ENCODE peak calls at places on chromosomes 13 and 19, in four cellular contexts. One of them, this sample, is unnamed.

GRCh38 chr19:36139473-36140288 is at the start of gene CAPNS1:
- DNase-seq in ovary: peak
- DNase-seq in IMR-90: peak
- DNase-seq in heart left ventricle: peak
- DNase-seq in this sample: peak

GRCh38 chr19:28396259-28396940 is 816.6 kb downstream of the UQCRFS1 start:
- DNase-seq in ovary: no peak
- DNase-seq in IMR-90: no peak
- DNase-seq in heart left ventricle: no peak
- DNase-seq in this sample: no peak

GRCh38 chr13:91101436-91101835 is 246.1 kb upstream of the MIR17HG start:
- DNase-seq in ovary: no peak
- DNase-seq in IMR-90: no peak
- DNase-seq in heart left ventricle: no peak
- DNase-seq in this sample: no peak

GRCh38 chr19:43984687-43985000 is 656 bp downstream of the ZNF155 start:
- DNase-seq in ovary: peak
- DNase-seq in IMR-90: no peak
- DNase-seq in heart left ventricle: peak
- DNase-seq in this sample: no peak

GRCh38 chr19:45472557-45473365 is 5.0 kb downstream of the FOSB start:
- DNase-seq in ovary: no peak
- DNase-seq in IMR-90: no peak
- DNase-seq in heart left ventricle: no peak
- DNase-seq in this sample: no peak

GRCh38 chr19:952680-953500 is 27.1 kb downstream of the ARID3A start:
- DNase-seq in ovary: no peak
- DNase-seq in IMR-90: no peak
- DNase-seq in heart left ventricle: no peak
- DNase-seq in this sample: no peak

GRCh38 chr19:17950310-17951150 is 16.4 kb upstream of the KCNN1 start:
- DNase-seq in ovary: peak
- DNase-seq in IMR-90: no peak
- DNase-seq in heart left ventricle: no peak
- DNase-seq in this sample: no peak

GRCh38 chr13:20185657-20186056 is 7.1 kb downstream of the GJB2 start:
- DNase-seq in ovary: no peak
- DNase-seq in IMR-90: no peak
- DNase-seq in heart left ventricle: no peak
- DNase-seq in this sample: no peak

GRCh38 chr13:109789262-109789661 is 2.9 kb upstream of the IRS2 start:
- DNase-seq in ovary: no peak
- DNase-seq in IMR-90: no peak
- DNase-seq in heart left ventricle: no peak
- DNase-seq in this sample: peak

GRCh38 chr13:34037636-34038325 is 219.8 kb downstream of the RFC3 start:
- DNase-seq in ovary: no peak
- DNase-seq in IMR-90: no peak
- DNase-seq in heart left ventricle: no peak
- DNase-seq in this sample: no peak

GRCh38 chr13:108033800-108034707 is 181.3 kb downstream of the LIG4 start:
- DNase-seq in ovary: no peak
- DNase-seq in IMR-90: no peak
- DNase-seq in heart left ventricle: no peak
- DNase-seq in this sample: no peak

GRCh38 chr13:101698400-101698799 is 245.9 kb downstream of the ITGBL1 start:
- DNase-seq in ovary: no peak
- DNase-seq in IMR-90: peak
- DNase-seq in heart left ventricle: no peak
- DNase-seq in this sample: no peak

GRCh38 chr13:40047322-40047771 is 391.9 kb downstream of the COG6 start:
- DNase-seq in ovary: no peak
- DNase-seq in IMR-90: no peak
- DNase-seq in heart left ventricle: no peak
- DNase-seq in this sample: no peak

GRCh38 chr19:41399091-41399490 is 1.5 kb downstream of the BCKDHA start:
- DNase-seq in ovary: no peak
- DNase-seq in IMR-90: no peak
- DNase-seq in heart left ventricle: no peak
- DNase-seq in this sample: no peak

GRCh38 chr13:111095031-111095840 is 19.9 kb upstream of the ARHGEF7 start:
- DNase-seq in ovary: no peak
- DNase-seq in IMR-90: no peak
- DNase-seq in heart left ventricle: no peak
- DNase-seq in this sample: no peak

GRCh38 chr19:56271096-56271495 is 1.5 kb upstream of the EDDM13 start:
- DNase-seq in ovary: no peak
- DNase-seq in IMR-90: no peak
- DNase-seq in heart left ventricle: no peak
- DNase-seq in this sample: no peak

GRCh38 chr19:51698296-51698695 is 5.2 kb downstream of the SPACA6 start:
- DNase-seq in ovary: no peak
- DNase-seq in IMR-90: peak
- DNase-seq in heart left ventricle: no peak
- DNase-seq in this sample: peak

GRCh38 chr13:96771501-96772367 is 222.5 kb downstream of the OXGR1 start:
- DNase-seq in ovary: no peak
- DNase-seq in IMR-90: no peak
- DNase-seq in heart left ventricle: peak
- DNase-seq in this sample: no peak

GRCh38 chr13:79450110-79450509 is 30.8 kb upstream of the NDFIP2 start:
- DNase-seq in ovary: no peak
- DNase-seq in IMR-90: no peak
- DNase-seq in heart left ventricle: no peak
- DNase-seq in this sample: no peak

GRCh38 chr13:110801044-110801443 is 87.5 kb downstream of the ING1 start:
- DNase-seq in ovary: no peak
- DNase-seq in IMR-90: no peak
- DNase-seq in heart left ventricle: no peak
- DNase-seq in this sample: no peak

GRCh38 chr13:26400545-26400944 is 146.6 kb downstream of the CDK8 start:
- DNase-seq in ovary: no peak
- DNase-seq in IMR-90: no peak
- DNase-seq in heart left ventricle: no peak
- DNase-seq in this sample: no peak

GRCh38 chr13:103325675-103326074 is 259.5 kb upstream of the SLC10A2 start:
- DNase-seq in ovary: no peak
- DNase-seq in IMR-90: no peak
- DNase-seq in heart left ventricle: no peak
- DNase-seq in this sample: no peak

GRCh38 chr19:17855333-17856152 is 4.2 kb upstream of the RPL18A start:
- DNase-seq in ovary: peak
- DNase-seq in IMR-90: peak
- DNase-seq in heart left ventricle: peak
- DNase-seq in this sample: peak

GRCh38 chr13:41942462-41943094 is 18.3 kb downstream of the VWA8 start:
- DNase-seq in ovary: no peak
- DNase-seq in IMR-90: peak
- DNase-seq in heart left ventricle: no peak
- DNase-seq in this sample: no peak

GRCh38 chr13:42836930-42837329 is 55.5 kb downstream of the FAM216B start:
- DNase-seq in ovary: no peak
- DNase-seq in IMR-90: peak
- DNase-seq in heart left ventricle: no peak
- DNase-seq in this sample: peak

GRCh38 chr13:40480012-40480914 is 186.2 kb downstream of the FOXO1 start:
- DNase-seq in ovary: peak
- DNase-seq in IMR-90: no peak
- DNase-seq in heart left ventricle: no peak
- DNase-seq in this sample: no peak

GRCh38 chr13:40640202-40640601 is 26.2 kb downstream of the FOXO1 start:
- DNase-seq in ovary: no peak
- DNase-seq in IMR-90: no peak
- DNase-seq in heart left ventricle: no peak
- DNase-seq in this sample: no peak

GRCh38 chr13:40632915-40633314 is 33.5 kb downstream of the FOXO1 start:
- DNase-seq in ovary: no peak
- DNase-seq in IMR-90: no peak
- DNase-seq in heart left ventricle: no peak
- DNase-seq in this sample: no peak

GRCh38 chr13:24267801-24268200 is 41.6 kb upstream of the C1QTNF9 start:
- DNase-seq in ovary: no peak
- DNase-seq in IMR-90: no peak
- DNase-seq in heart left ventricle: no peak
- DNase-seq in this sample: no peak

GRCh38 chr13:24264976-24265375 is 44.4 kb upstream of the C1QTNF9 start:
- DNase-seq in ovary: no peak
- DNase-seq in IMR-90: no peak
- DNase-seq in heart left ventricle: no peak
- DNase-seq in this sample: no peak

GRCh38 chr13:24267283-24267682 is 42.1 kb upstream of the C1QTNF9 start:
- DNase-seq in ovary: no peak
- DNase-seq in IMR-90: no peak
- DNase-seq in heart left ventricle: no peak
- DNase-seq in this sample: no peak

GRCh38 chr13:24263652-24264051 is 45.7 kb upstream of the C1QTNF9 start:
- DNase-seq in ovary: no peak
- DNase-seq in IMR-90: peak
- DNase-seq in heart left ventricle: no peak
- DNase-seq in this sample: no peak

GRCh38 chr13:24265453-24265852 is 43.9 kb upstream of the C1QTNF9 start:
- DNase-seq in ovary: no peak
- DNase-seq in IMR-90: no peak
- DNase-seq in heart left ventricle: no peak
- DNase-seq in this sample: no peak
- H3K27ac ChIP-seq in ovary: no peak
- H3K27ac ChIP-seq in IMR-90: no peak
- H3K27ac ChIP-seq in heart left ventricle: no peak
- H3K27ac ChIP-seq in this sample: no peak

DNA sequence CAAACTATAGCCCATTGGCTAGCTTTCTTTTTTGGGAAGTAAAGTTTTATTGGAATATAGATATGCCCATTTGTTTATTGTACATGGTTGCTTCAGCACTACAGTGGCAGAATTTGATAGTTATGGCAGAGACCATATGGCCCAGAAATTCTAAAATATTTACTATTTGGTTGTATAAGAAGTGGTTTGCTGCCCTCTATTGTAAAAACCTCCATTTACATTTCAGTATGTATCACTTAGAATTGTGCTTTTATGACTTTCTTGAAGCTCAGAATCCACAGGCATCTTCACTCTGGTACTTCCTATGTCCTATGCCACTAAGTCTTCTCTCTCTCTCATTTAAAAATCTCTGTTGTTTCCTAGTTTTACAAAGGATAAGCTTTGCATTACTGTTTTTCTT is 37.7 kb downstream of the DLEU7 start:
- DNase-seq in ovary: no peak
- DNase-seq in IMR-90: peak
- DNase-seq in heart left ventricle: no peak
- DNase-seq in this sample: no peak
- TF ChIP-seq CTCF in ovary: no peak
- TF ChIP-seq CTCF in IMR-90: peak
- TF ChIP-seq CTCF in heart left ventricle: no peak
- TF ChIP-seq CTCF in this sample: no peak

GRCh38 chr19:48397636-48398328 is 4.3 kb downstream of the GRIN2D start:
- DNase-seq in ovary: no peak
- DNase-seq in IMR-90: no peak
- DNase-seq in heart left ventricle: no peak
- DNase-seq in this sample: no peak
- TF ChIP-seq POLR2A in ovary: no peak
- TF ChIP-seq POLR2A in IMR-90: no peak
- TF ChIP-seq POLR2A in heart left ventricle: no peak
- TF ChIP-seq POLR2A in this sample: no peak

GRCh38 chr13:98997738-98998641 is 20.1 kb upstream of the DOCK9 start:
- DNase-seq in ovary: no peak
- DNase-seq in IMR-90: no peak
- DNase-seq in heart left ventricle: no peak
- DNase-seq in this sample: no peak
- H3K27ac ChIP-seq in ovary: no peak
- H3K27ac ChIP-seq in IMR-90: no peak
- H3K27ac ChIP-seq in heart left ventricle: peak
- H3K27ac ChIP-seq in this sample: no peak

DNA sequence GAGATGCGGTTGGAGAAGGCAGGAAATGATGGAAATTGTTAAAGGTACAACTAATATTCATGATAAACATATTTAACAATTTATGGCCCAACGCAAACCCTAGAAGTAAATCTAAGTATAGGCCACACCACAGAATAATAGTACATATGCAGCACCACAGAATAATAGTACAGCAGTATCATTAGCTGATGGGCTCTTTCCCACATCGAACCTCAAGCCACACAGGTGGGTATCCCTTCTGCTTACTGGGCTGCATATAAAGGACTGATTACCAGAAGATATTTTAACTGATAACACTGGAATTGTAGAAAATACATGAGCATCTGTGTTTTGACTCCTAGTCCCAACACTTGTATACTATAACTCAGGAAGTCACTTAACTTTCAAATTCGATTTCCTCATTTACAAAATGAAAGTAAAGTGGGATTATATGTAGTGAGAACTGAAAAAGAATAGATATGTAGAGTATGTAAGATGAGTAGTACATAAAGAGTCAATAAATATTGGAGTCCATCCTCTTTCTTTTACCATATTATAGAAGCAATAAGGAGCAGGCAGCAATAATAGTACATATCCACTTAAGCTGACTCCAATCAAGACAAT is 91.5 kb downstream of the TSC22D1 start:
- DNase-seq in ovary: no peak
- DNase-seq in IMR-90: no peak
- DNase-seq in heart left ventricle: no peak
- DNase-seq in this sample: no peak
- TF ChIP-seq CTCF in ovary: no peak
- TF ChIP-seq CTCF in IMR-90: no peak
- TF ChIP-seq CTCF in heart left ventricle: no peak
- TF ChIP-seq CTCF in this sample: no peak

GRCh38 chr13:60351816-60352215 is 45.2 kb upstream of the TDRD3 start:
- DNase-seq in ovary: no peak
- DNase-seq in IMR-90: no peak
- DNase-seq in heart left ventricle: no peak
- DNase-seq in this sample: no peak
- TF ChIP-seq POLR2A in ovary: no peak
- TF ChIP-seq POLR2A in IMR-90: no peak
- TF ChIP-seq POLR2A in heart left ventricle: no peak
- TF ChIP-seq POLR2A in this sample: no peak

DNA sequence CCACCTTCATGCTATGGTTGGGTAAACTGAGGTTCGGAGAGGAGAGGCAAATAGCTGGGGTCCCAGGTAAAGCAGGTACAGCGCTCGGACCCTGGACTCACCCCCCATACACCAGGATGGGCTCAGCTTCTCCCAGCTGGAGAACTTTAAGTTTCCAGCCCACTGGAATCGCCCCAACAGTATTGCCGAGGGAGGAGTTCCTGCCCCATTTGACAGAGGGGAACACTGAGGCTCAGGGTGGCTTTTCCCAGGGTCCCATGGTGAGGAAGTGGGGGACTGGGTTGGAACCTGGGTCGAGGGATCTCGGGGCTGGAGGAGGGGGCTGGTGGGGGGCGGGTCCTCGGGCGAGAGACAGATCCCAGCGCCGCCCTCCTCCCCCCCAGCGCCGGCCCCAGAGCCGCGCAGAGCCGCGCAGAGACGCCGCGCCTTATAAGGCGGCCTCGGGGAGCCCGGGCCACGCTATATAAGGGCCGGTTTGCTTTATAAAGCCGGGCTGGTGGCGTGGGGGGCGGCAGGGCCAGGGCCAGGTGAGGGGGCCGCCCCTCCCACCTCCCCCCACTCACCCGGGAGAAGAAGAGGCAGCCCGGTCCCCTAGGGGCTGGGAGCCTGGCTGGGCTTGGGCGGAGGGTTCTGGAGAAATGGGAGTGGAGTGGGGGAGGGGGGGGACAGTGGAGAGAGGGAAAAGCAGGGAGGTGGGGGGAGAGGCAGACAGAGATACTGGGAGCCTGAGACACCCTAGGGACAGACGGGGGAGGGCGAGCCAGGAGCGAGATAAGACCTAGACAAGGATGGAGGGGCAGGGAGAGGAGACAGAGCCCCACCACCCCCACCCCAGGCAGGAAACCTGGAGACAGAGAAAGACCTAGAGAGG is 1.1 kb downstream of the CNN1 start:
- DNase-seq in ovary: peak
- DNase-seq in IMR-90: peak
- DNase-seq in heart left ventricle: peak
- DNase-seq in this sample: no peak
- H3K27ac ChIP-seq in ovary: peak
- H3K27ac ChIP-seq in IMR-90: peak
- H3K27ac ChIP-seq in heart left ventricle: peak
- H3K27ac ChIP-seq in this sample: no peak